ENCODE peak calls at places on chromosome X, in four cellular contexts. C is HepG2, T is GM12878, A is H1. F is an unnamed sample.

GRCh38 chrX:285076-285677 is 4.0 kb downstream of the PLCXD1 start:
- DNase-seq in C (no peak), T (no peak), A (no peak), F (no peak)

GRCh38 chrX:119826399-119826959 is 26.3 kb downstream of the UPF3B start:
- DNase-seq in C (peak), T (no peak), A (no peak), F (no peak)

GRCh38 chrX:8289523-8289922 is 118.5 kb upstream of the VCX2 start:
- DNase-seq in C (no peak), T (no peak), A (no peak), F (no peak)

GRCh38 chrX:13165747-13166146 is 121.3 kb upstream of the FAM9C start:
- DNase-seq in C (no peak), T (no peak), A (no peak), F (no peak)

GRCh38 chrX:133473451-133473850 is 58.2 kb upstream of the GPC4 start:
- DNase-seq in C (no peak), T (no peak), A (no peak), F (no peak)

GRCh38 chrX:115642895-115643530 is 82.0 kb downstream of the PLS3 start:
- DNase-seq in C (peak), T (peak), A (no peak), F (peak)

GRCh38 chrX:54198262-54198661 is 15.2 kb upstream of the FAM120C start:
- DNase-seq in C (no peak), T (no peak), A (no peak), F (no peak)

GRCh38 chrX:44071070-44071645 is 98.0 kb upstream of the NDP start:
- DNase-seq in C (no peak), T (no peak), A (no peak), F (no peak)

GRCh38 chrX:11899091-11899490 is 141.1 kb downstream of the MSL3 start:
- DNase-seq in C (no peak), T (no peak), A (no peak), F (no peak)

GRCh38 chrX:49041683-49042529 is 1.3 kb downstream of the TFE3 start:
- DNase-seq in C (no peak), T (no peak), A (no peak), F (no peak)

GRCh38 chrX:87528487-87528886 is 10.9 kb downstream of the KLHL4 start:
- DNase-seq in C (no peak), T (no peak), A (no peak), F (no peak)

GRCh38 chrX:75061701-75062100 is 94.4 kb downstream of the ABCB7 start:
- DNase-seq in C (no peak), T (no peak), A (no peak), F (no peak)

GRCh38 chrX:1534321-1535168 is 2.4 kb downstream of the P2RY8 start:
- DNase-seq in C (no peak), T (no peak), A (peak), F (no peak)

GRCh38 chrX:134013092-134013497 is 27.7 kb upstream of the GPC3 start:
- DNase-seq in C (no peak), T (no peak), A (no peak), F (no peak)

GRCh38 chrX:74923942-74924448 is 1.3 kb downstream of the NEXMIF start:
- DNase-seq in C (no peak), T (no peak), A (no peak), F (no peak)

GRCh38 chrX:17376381-17377046 is 1.5 kb downstream of the NHS start:
- DNase-seq in C (no peak), T (no peak), A (peak), F (no peak)

GRCh38 chrX:56600141-56600540 is 36.7 kb downstream of the UBQLN2 start:
- DNase-seq in C (peak), T (no peak), A (no peak), F (no peak)

GRCh38 chrX:101347859-101348451 is 587 bp downstream of the TIMM8A start:
- DNase-seq in C (peak), T (no peak), A (no peak), F (no peak)

GRCh38 chrX:685120-686032 is 54.8 kb downstream of the SHOX start:
- DNase-seq in C (no peak), T (no peak), A (no peak), F (no peak)

GRCh38 chrX:38489341-38489740 is 72.0 kb upstream of the TSPAN7 start:
- DNase-seq in C (no peak), T (no peak), A (no peak), F (no peak)

GRCh38 chrX:31222946-31223345 is 151.1 kb upstream of the FTHL17 start:
- DNase-seq in C (no peak), T (no peak), A (no peak), F (no peak)

GRCh38 chrX:30865612-30866011 is 23.4 kb downstream of the TAB3 start:
- DNase-seq in C (peak), T (no peak), A (no peak), F (no peak)

GRCh38 chrX:70664726-70665125 is 220.1 kb downstream of the DLG3 start:
- DNase-seq in C (peak), T (no peak), A (no peak), F (peak)

GRCh38 chrX:122269243-122269781 is 914.8 kb upstream of the GRIA3 start:
- DNase-seq in C (no peak), T (no peak), A (no peak), F (no peak)

GRCh38 chrX:34884693-34885277 is 57.8 kb upstream of the FAM47B start:
- DNase-seq in C (no peak), T (no peak), A (no peak), F (no peak)

GRCh38 chrX:46376246-46376885 is 168.9 kb downstream of the ZNF674 start:
- DNase-seq in C (peak), T (no peak), A (no peak), F (peak)

GRCh38 chrX:147180886-147181285 is 366.3 kb upstream of the CXorf51A start:
- DNase-seq in C (peak), T (no peak), A (no peak), F (no peak)

GRCh38 chrX:69362889-69363288 is 141.2 kb upstream of the NALF2 start:
- DNase-seq in C (no peak), T (no peak), A (no peak), F (no peak)

GRCh38 chrX:71366674-71367256 is 608 bp downstream of the TAF1 start:
- DNase-seq in C (no peak), T (no peak), A (peak), F (no peak)

GRCh38 chrX:110964761-110965160 is 131.2 kb upstream of the PAK3 start:
- DNase-seq in C (no peak), T (no peak), A (peak), F (peak)

GRCh38 chrX:53239474-53239873 is 14.5 kb upstream of the KDM5C start:
- DNase-seq in C (peak), T (no peak), A (peak), F (peak)

GRCh38 chrX:12237131-12237530 is 98.9 kb downstream of the FRMPD4 start:
- DNase-seq in C (no peak), T (no peak), A (no peak), F (no peak)

GRCh38 chrX:1593286-1594271 is 2.2 kb downstream of the AKAP17A start:
- DNase-seq in C (no peak), T (no peak), A (no peak), F (no peak)

GRCh38 chrX:134095366-134095765 is 110.0 kb upstream of the GPC3 start:
- DNase-seq in C (no peak), T (no peak), A (no peak), F (no peak)

GRCh38 chrX:150899191-150899757 is 806 bp upstream of the CD99L2 start:
- DNase-seq in C (no peak), T (no peak), A (no peak), F (no peak)

GRCh38 chrX:108123591-108124366 is 32.2 kb downstream of the ATG4A start:
- DNase-seq in C (no peak), T (no peak), A (no peak), F (no peak)

GRCh38 chrX:6026484-6026883 is 202.2 kb downstream of the NLGN4X start:
- DNase-seq in C (no peak), T (no peak), A (no peak), F (peak)

GRCh38 chrX:145716226-145716625 is 101.4 kb upstream of the SLITRK2 start:
- DNase-seq in C (no peak), T (no peak), A (no peak), F (no peak)
- H3K4me3 ChIP-seq in C (no peak), T (no peak), A (no peak), F (no peak)

DNA sequence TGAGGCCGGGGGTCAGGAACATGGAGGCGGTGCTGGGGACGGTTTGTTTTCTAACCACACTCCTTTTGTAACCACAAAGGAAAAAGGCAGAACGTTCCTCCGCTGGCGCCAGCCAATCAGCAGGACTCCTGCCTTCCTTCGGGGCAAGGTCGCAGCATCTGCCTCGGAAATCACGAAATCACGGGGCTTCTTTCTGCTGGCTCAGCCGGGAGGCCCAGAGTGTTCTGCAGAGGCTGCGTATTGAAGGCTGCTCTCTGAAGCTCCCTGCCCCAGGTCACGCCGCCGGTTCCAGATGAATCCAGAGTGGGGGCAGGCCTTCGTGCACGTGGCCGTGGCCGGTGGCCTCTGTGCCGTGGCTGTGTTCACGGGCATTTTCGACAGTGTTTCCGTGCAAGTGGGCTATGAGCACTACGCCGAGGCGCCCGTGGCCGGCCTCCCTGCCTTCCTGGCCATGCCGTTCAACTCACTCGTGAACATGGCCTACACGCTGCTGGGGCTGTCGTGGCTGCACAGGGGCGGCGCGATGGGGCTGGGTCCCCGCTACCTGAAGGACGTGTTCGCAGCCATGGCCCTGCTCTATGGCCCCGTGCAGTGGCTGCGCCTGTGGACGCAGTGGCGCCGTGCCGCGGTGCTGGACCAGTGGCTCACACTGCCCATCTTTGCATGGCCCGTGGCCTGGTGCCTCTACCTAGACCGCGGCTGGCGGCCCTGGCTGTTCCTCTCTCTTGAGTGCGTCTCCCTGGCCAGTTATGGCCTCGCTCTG is 9.4 kb downstream of the TMEM187 start:
- DNase-seq in C (no peak), T (no peak), A (no peak), F (no peak)
- TF ChIP-seq SUZ12 in C (no peak), T (no peak), A (no peak), F (no peak)

GRCh38 chrX:96410927-96411326 is 273.7 kb upstream of the DIAPH2 start:
- DNase-seq in C (no peak), T (no peak), A (no peak), F (no peak)
- TF ChIP-seq ZNF274 in C (no peak), T (no peak), A (no peak), F (no peak)

GRCh38 chrX:15269618-15270521 is at the start of gene ASB9:
- DNase-seq in C (peak), T (no peak), A (peak), F (no peak)
- H3K4me3 ChIP-seq in C (peak), T (no peak), A (no peak), F (peak)

GRCh38 chrX:10597871-10598270 is 22.5 kb downstream of the MID1 start:
- DNase-seq in C (peak), T (no peak), A (no peak), F (no peak)
- TF ChIP-seq SUZ12 in C (no peak), T (no peak), A (no peak), F (no peak)

GRCh38 chrX:135477576-135477975 is 42.9 kb upstream of the INTS6L start:
- DNase-seq in C (peak), T (no peak), A (no peak), F (peak)
- TF ChIP-seq ZNF274 in C (no peak), T (no peak), A (no peak), F (no peak)

DNA sequence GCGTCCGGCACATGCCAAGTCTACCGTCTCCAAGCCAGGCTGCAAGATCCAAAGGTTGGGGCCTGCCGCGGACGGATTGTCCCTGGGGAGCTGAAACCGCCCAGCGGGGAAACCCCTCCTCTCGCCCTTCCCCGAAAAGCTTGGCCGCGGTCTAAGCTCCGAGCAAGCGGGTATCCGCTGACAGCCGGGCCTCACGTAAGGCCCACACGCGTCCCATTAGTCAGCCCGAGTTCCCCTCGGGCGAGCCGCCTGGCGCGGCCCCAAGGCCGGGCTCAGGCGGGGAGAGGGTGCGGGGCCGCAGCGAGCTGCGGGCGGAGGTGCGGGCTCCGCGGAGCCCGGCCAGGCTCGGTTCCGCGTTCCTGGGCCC is 6.9 kb upstream of the BCOR start:
- DNase-seq in C (no peak), T (no peak), A (no peak), F (no peak)
- H3K4me3 ChIP-seq in C (peak), T (peak), A (peak), F (peak)